ENCODE peak calls at places on chromosomes 1 and 21, in six cellular contexts. W is astrocyte; X is B cell; V is coronary artery; H is CD8-positive, alpha-beta T cell; G is kidney. J is an unnamed sample.
A peak's percentile ranks its signal among the peaks of the same experiment; 100 is the strongest.

GRCh38 chr1:209557216-209557615 is 26.3 kb upstream of the CAMK1G start:
- DNase-seq in W (no peak), X (no peak), V (no peak), H (no peak), G (no peak), J (no peak)

GRCh38 chr1:6917067-6917466 is 131.8 kb downstream of the CAMTA1 start:
- DNase-seq in W (no peak), X (no peak), V (no peak), H (no peak), G (no peak), J (no peak)

GRCh38 chr1:145926706-145927072 is 595 bp downstream of the RBM8A start:
- DNase-seq in W (peak; percentile 39), X (no peak), V (no peak), H (no peak), G (no peak), J (no peak)

GRCh38 chr1:192766876-192767275 is 42.0 kb upstream of the RGS2 start:
- DNase-seq in W (no peak), X (no peak), V (no peak), H (no peak), G (no peak), J (no peak)

GRCh38 chr1:119783354-119784126 is 14.8 kb upstream of the HMGCS2 start:
- DNase-seq in W (peak; percentile 34), X (no peak), V (no peak), H (no peak), G (no peak), J (no peak)

GRCh38 chr1:155082301-155082940 is 3.8 kb downstream of the EFNA3 start:
- DNase-seq in W (no peak), X (no peak), V (no peak), H (no peak), G (peak; percentile 72), J (no peak)

GRCh38 chr1:12384836-12385456 is 155.1 kb downstream of the VPS13D start:
- DNase-seq in W (no peak), X (no peak), V (no peak), H (no peak), G (no peak), J (no peak)

GRCh38 chr1:154796303-154796892 is 73.7 kb downstream of the KCNN3 start:
- DNase-seq in W (peak; percentile 10), X (no peak), V (no peak), H (no peak), G (peak; percentile 56), J (no peak)

GRCh38 chr1:219085988-219086387 is 87.7 kb upstream of the LYPLAL1 start:
- DNase-seq in W (peak; percentile 77), X (no peak), V (no peak), H (no peak), G (no peak), J (no peak)

GRCh38 chr1:39646232-39647081 is 7.0 kb upstream of the HEYL start:
- DNase-seq in W (no peak), X (no peak), V (peak; percentile 91), H (no peak), G (peak; percentile 89), J (no peak)

GRCh38 chr1:61344711-61345110 is 262.4 kb downstream of the NFIA start:
- DNase-seq in W (peak; percentile 48), X (no peak), V (no peak), H (no peak), G (no peak), J (no peak)

GRCh38 chr1:153705484-153705883 is 22.4 kb upstream of the INTS3 start:
- DNase-seq in W (no peak), X (no peak), V (no peak), H (no peak), G (no peak), J (no peak)

GRCh38 chr1:61392417-61393242 is 310.3 kb downstream of the NFIA start:
- DNase-seq in W (no peak), X (no peak), V (no peak), H (no peak), G (no peak), J (no peak)

GRCh38 chr1:193412748-193413147 is 226.3 kb upstream of the B3GALT2 start:
- DNase-seq in W (no peak), X (no peak), V (no peak), H (no peak), G (no peak), J (no peak)

GRCh38 chr1:1088036-1088800 is 14.1 kb upstream of the RNF223 start:
- DNase-seq in W (no peak), X (no peak), V (no peak), H (no peak), G (peak; percentile 57), J (no peak)

GRCh38 chr1:210557426-210558077 is 228.8 kb downstream of the HHAT start:
- DNase-seq in W (no peak), X (no peak), V (no peak), H (no peak), G (no peak), J (no peak)

GRCh38 chr21:44052071-44052829 is 40.1 kb downstream of the TRAPPC10 start:
- DNase-seq in W (no peak), X (no peak), V (peak; percentile 41), H (no peak), G (no peak), J (no peak)

GRCh38 chr21:32360401-32360981 is 32.3 kb downstream of the URB1 start:
- DNase-seq in W (no peak), X (no peak), V (no peak), H (no peak), G (no peak), J (no peak)

GRCh38 chr1:72724951-72725863 is 442.9 kb upstream of the NEGR1 start:
- DNase-seq in W (no peak), X (no peak), V (no peak), H (no peak), G (peak; percentile 64), J (no peak)

GRCh38 chr1:162020145-162020544 is 3.5 kb downstream of the OLFML2B start:
- DNase-seq in W (no peak), X (no peak), V (no peak), H (no peak), G (no peak), J (no peak)

DNA sequence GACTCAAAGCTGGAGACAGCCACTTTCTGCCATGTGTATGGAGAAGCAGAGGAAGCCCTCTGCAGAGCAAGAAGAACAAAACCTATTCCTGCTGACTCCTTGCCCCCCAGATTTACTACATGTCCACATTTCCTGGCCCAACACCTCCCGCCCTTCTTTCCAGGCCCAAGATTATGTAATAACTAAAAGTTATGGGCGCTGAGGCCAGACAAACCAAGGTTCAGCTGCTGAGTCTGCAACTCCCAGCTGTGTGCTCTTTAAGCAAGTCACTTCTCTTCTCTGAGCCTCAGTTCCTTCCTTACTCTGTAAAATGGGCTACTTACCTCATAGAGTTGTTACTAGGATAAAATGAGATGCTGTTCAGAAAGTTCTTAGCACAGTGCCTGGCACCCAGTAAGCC is 21.8 kb upstream of the PTP4A2 start:
- DNase-seq in W (no peak), X (no peak), V (no peak), H (no peak), G (no peak), J (no peak)
- TF ChIP-seq CTCF in W (no peak), X (no peak), V (no peak), H (no peak), G (no peak), J (no peak)

GRCh38 chr1:17922833-17923232 is 167.7 kb downstream of the ACTL8 start:
- DNase-seq in W (no peak), X (no peak), V (no peak), H (no peak), G (peak; percentile 21), J (peak; percentile 30)
- TF ChIP-seq CTCF in W (peak; percentile 41), X (peak; percentile 26), V (no peak), H (peak; percentile 22), G (peak; percentile 25), J (peak; percentile 8)

DNA sequence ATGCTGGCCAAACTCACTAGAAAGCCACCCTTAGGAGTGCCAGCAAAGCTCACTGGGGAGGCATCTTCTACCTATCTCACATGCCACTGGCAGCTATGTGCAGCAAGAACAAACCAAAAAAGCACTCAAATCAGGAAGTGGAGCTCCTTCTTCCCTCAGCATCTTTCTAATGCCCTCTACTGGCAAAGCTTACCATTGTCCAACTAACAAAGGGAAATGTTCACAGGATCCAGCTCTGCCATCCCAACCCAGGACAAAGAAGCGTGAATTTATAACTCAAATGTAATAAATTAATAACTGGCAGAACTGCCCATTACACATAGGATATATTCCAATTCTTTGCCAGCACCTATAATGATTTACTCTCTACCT is 38.9 kb downstream of the LEPR start:
- DNase-seq in W (no peak), X (no peak), V (no peak), H (no peak), G (no peak), J (peak; percentile 42)
- TF ChIP-seq CTCF in W (peak; percentile 49), X (peak; percentile 22), V (no peak), H (no peak), G (peak; percentile 49), J (peak; percentile 47)

DNA sequence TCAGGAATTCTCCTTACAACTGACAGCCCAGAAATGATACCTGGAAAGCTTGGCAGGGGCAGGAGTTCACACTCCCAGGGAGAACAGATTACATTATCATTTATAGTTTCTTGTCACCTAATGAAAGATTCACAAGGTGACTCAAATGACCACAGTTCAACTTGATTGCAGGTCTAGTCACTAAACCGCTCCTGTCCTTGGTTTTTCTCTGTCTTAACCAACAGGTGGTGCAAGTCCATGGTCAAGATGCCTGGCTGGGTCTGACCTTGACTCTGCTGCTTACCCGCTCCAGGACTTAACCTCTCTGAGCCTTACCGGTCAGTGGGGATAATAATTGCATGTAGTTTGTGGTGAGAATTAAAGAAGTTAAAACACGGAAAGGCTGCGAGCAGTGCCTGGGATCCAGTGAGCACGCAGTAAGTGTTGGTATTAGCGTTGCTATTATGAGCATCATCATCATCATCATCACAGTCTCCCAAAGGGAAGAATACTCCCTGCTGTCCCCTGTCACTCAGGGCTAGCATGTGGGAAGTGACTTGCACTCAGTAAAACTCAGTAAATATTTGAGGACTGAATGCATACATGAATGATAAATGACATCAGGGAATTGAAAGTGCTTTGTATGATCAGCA is 125.4 kb upstream of the CD34 start:
- DNase-seq in W (no peak), X (no peak), V (no peak), H (no peak), G (no peak), J (peak; percentile 48)
- TF ChIP-seq CTCF in W (no peak), X (no peak), V (no peak), H (no peak), G (peak; percentile 33), J (peak; percentile 6)

DNA sequence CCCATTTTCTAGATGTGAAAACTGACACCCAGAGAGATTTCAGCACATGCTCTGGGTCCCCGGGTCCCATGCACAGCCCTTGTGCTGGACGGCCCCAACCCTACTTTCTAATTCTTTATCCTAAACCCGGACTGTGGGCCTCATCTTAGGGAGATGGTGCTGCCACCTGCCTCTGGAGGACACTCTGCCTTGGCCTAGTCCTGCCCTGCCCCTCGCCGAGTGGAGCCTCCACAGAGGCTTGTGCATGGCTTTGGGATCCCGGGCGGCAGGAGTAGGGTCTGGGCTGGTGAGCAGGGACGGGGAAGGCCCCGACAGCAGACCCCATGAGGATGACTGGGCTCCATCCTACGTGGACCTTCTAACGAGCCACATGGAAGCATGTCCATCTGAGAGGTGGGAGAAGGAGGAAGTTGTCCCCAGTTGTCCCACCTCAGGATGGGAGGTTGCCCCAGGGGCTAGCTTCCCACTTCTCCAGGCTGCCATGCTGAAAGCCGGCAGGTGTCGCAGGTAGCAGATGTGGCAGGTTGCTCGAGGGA is 12.4 kb downstream of the MX2 start:
- DNase-seq in W (no peak), X (no peak), V (no peak), H (no peak), G (no peak), J (no peak)
- TF ChIP-seq CTCF in W (no peak), X (no peak), V (no peak), H (no peak), G (no peak), J (no peak)

J was measured in GM20000.